ENCODE peak calls at places on chromosome 16, in four cellular contexts. L is testis, P is heart left ventricle, G is vagina. N is an unnamed sample. For H3K36me3, the result is how much of the 10 kb centered on the place peaks cover.

GRCh38 chr16:56419740-56420548 is 5.4 kb downstream of the AMFR start:
- DNase-seq in L (no peak), G (no peak), P (no peak), N (no peak)

GRCh38 chr16:89256651-89257254 is 39.2 kb downstream of the ZNF778 start:
- DNase-seq in G (no peak), L (no peak), P (no peak), N (peak)

GRCh38 chr16:84481051-84481735 is 23.3 kb downstream of the MEAK7 start:
- DNase-seq in G (peak), L (no peak), P (no peak), N (no peak)

GRCh38 chr16:89733322-89733721 is 12.0 kb downstream of the ZNF276 start:
- DNase-seq in G (no peak), P (no peak), L (no peak), N (no peak)

GRCh38 chr16:59320657-59321056 is 586.5 kb upstream of the GOT2 start:
- DNase-seq in P (no peak), G (no peak), L (no peak), N (no peak)

GRCh38 chr16:85126731-85127662 is 14.7 kb upstream of the CIBAR2 start:
- DNase-seq in L (no peak), G (no peak), P (no peak), N (no peak)

GRCh38 chr16:87652386-87652785 is 50.1 kb downstream of the JPH3 start:
- DNase-seq in G (no peak), P (no peak), L (no peak), N (no peak)

GRCh38 chr16:88634141-88634993 is 4.0 kb upstream of the IL17C start:
- DNase-seq in G (no peak), L (peak), P (peak), N (peak)

GRCh38 chr16:60271382-60272180 is 1537.5 kb upstream of the GOT2 start:
- DNase-seq in L (no peak), G (no peak), P (no peak), N (no peak)

GRCh38 chr16:3992297-3993051 is 112.0 kb upstream of the CREBBP start:
- DNase-seq in G (no peak), L (no peak), P (no peak), N (no peak)

GRCh38 chr16:53022374-53022773 is 30.3 kb downstream of the CHD9NB start:
- DNase-seq in L (peak), G (no peak), P (peak), N (peak)

GRCh38 chr16:72846594-72846993 is 201.3 kb downstream of the ZFHX3 start:
- DNase-seq in G (no peak), P (no peak), L (no peak), N (no peak)

GRCh38 chr16:23754594-23755483 is at the start of gene CHP2:
- DNase-seq in G (no peak), P (peak), L (peak), N (peak)

GRCh38 chr16:64234200-64234599 is 887.7 kb downstream of the CDH11 start:
- DNase-seq in P (no peak), G (no peak), L (no peak), N (no peak)

GRCh38 chr16:54946909-54947308 is 16.2 kb downstream of the IRX5 start:
- DNase-seq in P (no peak), G (no peak), L (no peak), N (no peak)

GRCh38 chr16:30052671-30053372 is 12.7 kb upstream of the ALDOA start:
- DNase-seq in P (peak), G (no peak), L (peak), N (peak)
- TF ChIP-seq POLR2A in P (no peak), G (no peak), L (no peak), N (no peak)

GRCh38 chr16:27462200-27462845 is 60.3 kb downstream of the IL21R start:
- DNase-seq in G (no peak), L (no peak), P (no peak), N (no peak)
- H3K36me3 ChIP-seq in G (half or more), L (under half), P (half or more), N (under half)

DNA sequence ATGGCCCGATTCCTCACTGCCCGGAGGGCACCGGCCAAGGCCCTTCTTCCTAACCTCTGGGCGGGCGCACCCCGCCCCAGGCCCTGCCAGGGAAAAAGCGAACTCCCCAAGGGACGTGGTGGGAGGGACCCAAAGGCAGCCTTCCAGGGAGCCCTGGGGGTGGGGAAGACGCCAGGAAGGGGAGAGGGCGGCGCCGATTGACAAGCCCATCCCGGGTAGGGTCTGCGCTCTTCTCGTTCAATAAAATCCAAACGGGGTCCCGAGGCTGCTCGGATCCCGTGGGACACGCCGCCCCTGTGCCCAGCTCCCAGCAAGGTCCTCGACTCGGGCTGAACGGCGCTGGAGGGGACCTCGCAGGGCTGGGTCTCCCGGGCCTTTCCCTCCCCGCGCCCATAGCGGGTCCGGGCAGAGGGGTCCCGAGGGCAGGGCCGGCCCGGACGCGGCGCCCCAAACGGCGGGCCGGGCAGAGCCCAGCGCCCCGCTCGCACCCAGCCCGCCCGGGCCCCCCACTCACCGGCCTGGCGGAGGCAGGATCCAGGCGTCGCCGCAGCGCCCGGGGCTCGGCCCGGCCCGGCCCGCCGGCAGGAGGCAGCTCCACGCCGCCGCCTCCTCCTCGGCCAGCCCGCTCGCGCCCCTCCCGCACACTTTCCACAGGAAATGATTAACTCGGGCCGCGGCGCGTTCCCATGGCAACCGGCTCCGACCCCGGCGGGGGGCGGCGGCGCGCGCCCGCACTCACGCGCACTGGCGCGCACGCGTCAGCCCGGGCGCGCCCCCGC is at the start of gene KIFC3:
- DNase-seq in L (peak), P (peak), G (no peak), N (peak)
- TF ChIP-seq POLR2A in L (no peak), P (no peak), G (no peak), N (no peak)

GRCh38 chr16:22346463-22346862 is 28.0 kb downstream of the CDR2 start:
- DNase-seq in L (no peak), P (no peak), G (no peak), N (no peak)
- H3K36me3 ChIP-seq in L (under half), P (half or more), G (under half), N (under half)